ENCODE peak calls at places on chromosomes 7 and 10, in six cellular contexts. One of them, this sample, is unnamed.

GRCh38 chr10:113825791-113826190 is 28.1 kb downstream of the DCLRE1A start:
- DNase-seq in NCI-H1092: no peak
- DNase-seq in upper lobe of left lung: no peak
- DNase-seq in activated naive CD4-positive, alpha-beta T cell treated with anti-CD3 and anti-CD28 coated beads, Interleukin-2, amount 10 ng/mL, durations not matched to agents 7 days and 5 days: no peak
- DNase-seq in retinal pigment epithelial cell: no peak
- DNase-seq in WERI-Rb-1: no peak
- DNase-seq in this sample: no peak

GRCh38 chr7:73621168-73622063 is 2.9 kb downstream of the MLXIPL start:
- DNase-seq in NCI-H1092: no peak
- DNase-seq in upper lobe of left lung: no peak
- DNase-seq in activated naive CD4-positive, alpha-beta T cell treated with anti-CD3 and anti-CD28 coated beads, Interleukin-2, amount 10 ng/mL, durations not matched to agents 7 days and 5 days: no peak
- DNase-seq in retinal pigment epithelial cell: no peak
- DNase-seq in WERI-Rb-1: no peak
- DNase-seq in this sample: no peak

GRCh38 chr10:80411681-80412230 is 3.4 kb downstream of the PRXL2A start:
- DNase-seq in NCI-H1092: no peak
- DNase-seq in upper lobe of left lung: no peak
- DNase-seq in activated naive CD4-positive, alpha-beta T cell treated with anti-CD3 and anti-CD28 coated beads, Interleukin-2, amount 10 ng/mL, durations not matched to agents 7 days and 5 days: no peak
- DNase-seq in retinal pigment epithelial cell: no peak
- DNase-seq in WERI-Rb-1: no peak
- DNase-seq in this sample: no peak

GRCh38 chr10:10092581-10092980 is 925.1 kb upstream of the CELF2 start:
- DNase-seq in NCI-H1092: no peak
- DNase-seq in upper lobe of left lung: peak
- DNase-seq in activated naive CD4-positive, alpha-beta T cell treated with anti-CD3 and anti-CD28 coated beads, Interleukin-2, amount 10 ng/mL, durations not matched to agents 7 days and 5 days: no peak
- DNase-seq in retinal pigment epithelial cell: peak
- DNase-seq in WERI-Rb-1: no peak
- DNase-seq in this sample: no peak

GRCh38 chr7:79979437-79979836 is 155.2 kb upstream of the GNAI1 start:
- DNase-seq in NCI-H1092: no peak
- DNase-seq in upper lobe of left lung: no peak
- DNase-seq in activated naive CD4-positive, alpha-beta T cell treated with anti-CD3 and anti-CD28 coated beads, Interleukin-2, amount 10 ng/mL, durations not matched to agents 7 days and 5 days: no peak
- DNase-seq in retinal pigment epithelial cell: no peak
- DNase-seq in WERI-Rb-1: no peak
- DNase-seq in this sample: no peak

GRCh38 chr10:3117486-3117885 is 50.1 kb downstream of the PFKP start:
- DNase-seq in NCI-H1092: no peak
- DNase-seq in upper lobe of left lung: no peak
- DNase-seq in activated naive CD4-positive, alpha-beta T cell treated with anti-CD3 and anti-CD28 coated beads, Interleukin-2, amount 10 ng/mL, durations not matched to agents 7 days and 5 days: no peak
- DNase-seq in retinal pigment epithelial cell: no peak
- DNase-seq in WERI-Rb-1: no peak
- DNase-seq in this sample: no peak

GRCh38 chr10:77756319-77757232 is 119.0 kb upstream of the KCNMA1 start:
- DNase-seq in NCI-H1092: peak
- DNase-seq in upper lobe of left lung: no peak
- DNase-seq in activated naive CD4-positive, alpha-beta T cell treated with anti-CD3 and anti-CD28 coated beads, Interleukin-2, amount 10 ng/mL, durations not matched to agents 7 days and 5 days: peak
- DNase-seq in retinal pigment epithelial cell: peak
- DNase-seq in WERI-Rb-1: peak
- DNase-seq in this sample: peak

GRCh38 chr7:64874114-64874513 is 29.0 kb upstream of the ZNF273 start:
- DNase-seq in NCI-H1092: no peak
- DNase-seq in upper lobe of left lung: no peak
- DNase-seq in activated naive CD4-positive, alpha-beta T cell treated with anti-CD3 and anti-CD28 coated beads, Interleukin-2, amount 10 ng/mL, durations not matched to agents 7 days and 5 days: no peak
- DNase-seq in retinal pigment epithelial cell: no peak
- DNase-seq in WERI-Rb-1: no peak
- DNase-seq in this sample: no peak

GRCh38 chr10:63587191-63587590 is 66.0 kb downstream of the REEP3 start:
- DNase-seq in NCI-H1092: no peak
- DNase-seq in upper lobe of left lung: no peak
- DNase-seq in activated naive CD4-positive, alpha-beta T cell treated with anti-CD3 and anti-CD28 coated beads, Interleukin-2, amount 10 ng/mL, durations not matched to agents 7 days and 5 days: no peak
- DNase-seq in retinal pigment epithelial cell: no peak
- DNase-seq in WERI-Rb-1: peak
- DNase-seq in this sample: no peak

GRCh38 chr10:29646960-29647431 is 12.2 kb upstream of the SVIL start:
- DNase-seq in NCI-H1092: no peak
- DNase-seq in upper lobe of left lung: no peak
- DNase-seq in activated naive CD4-positive, alpha-beta T cell treated with anti-CD3 and anti-CD28 coated beads, Interleukin-2, amount 10 ng/mL, durations not matched to agents 7 days and 5 days: no peak
- DNase-seq in retinal pigment epithelial cell: no peak
- DNase-seq in WERI-Rb-1: no peak
- DNase-seq in this sample: no peak

GRCh38 chr10:613217-613616 is 76.3 kb downstream of the DIP2C start:
- DNase-seq in NCI-H1092: no peak
- DNase-seq in upper lobe of left lung: no peak
- DNase-seq in activated naive CD4-positive, alpha-beta T cell treated with anti-CD3 and anti-CD28 coated beads, Interleukin-2, amount 10 ng/mL, durations not matched to agents 7 days and 5 days: no peak
- DNase-seq in retinal pigment epithelial cell: no peak
- DNase-seq in WERI-Rb-1: no peak
- DNase-seq in this sample: peak

GRCh38 chr7:32093415-32094408 is 23.5 kb upstream of the PDE1C start:
- DNase-seq in NCI-H1092: no peak
- DNase-seq in upper lobe of left lung: no peak
- DNase-seq in activated naive CD4-positive, alpha-beta T cell treated with anti-CD3 and anti-CD28 coated beads, Interleukin-2, amount 10 ng/mL, durations not matched to agents 7 days and 5 days: no peak
- DNase-seq in retinal pigment epithelial cell: peak
- DNase-seq in WERI-Rb-1: no peak
- DNase-seq in this sample: no peak

GRCh38 chr10:5945561-5946418 is 31.6 kb downstream of the IL15RA start:
- DNase-seq in NCI-H1092: no peak
- DNase-seq in upper lobe of left lung: peak
- DNase-seq in activated naive CD4-positive, alpha-beta T cell treated with anti-CD3 and anti-CD28 coated beads, Interleukin-2, amount 10 ng/mL, durations not matched to agents 7 days and 5 days: no peak
- DNase-seq in retinal pigment epithelial cell: peak
- DNase-seq in WERI-Rb-1: no peak
- DNase-seq in this sample: no peak

GRCh38 chr7:26159243-26159642 is 7.2 kb downstream of the NFE2L3 start:
- DNase-seq in NCI-H1092: no peak
- DNase-seq in upper lobe of left lung: no peak
- DNase-seq in activated naive CD4-positive, alpha-beta T cell treated with anti-CD3 and anti-CD28 coated beads, Interleukin-2, amount 10 ng/mL, durations not matched to agents 7 days and 5 days: no peak
- DNase-seq in retinal pigment epithelial cell: no peak
- DNase-seq in WERI-Rb-1: no peak
- DNase-seq in this sample: no peak